ENCODE peak calls at places on chromosomes 2 and 18, in nine cellular contexts. L is spleen, W is gastrocnemius medialis, V is endothelial cell of umbilical vein, A is prostate gland, S is NB4, T is IMR-90, G is tibial nerve, D is testis. X is an unnamed sample.

GRCh38 chr2:27051902-27052645 is 606 bp downstream of the AGBL5 start:
- DNase-seq in L (peak), W (no peak), V (peak), A (peak), S (peak), T (no peak), G (no peak), D (no peak), X (peak)

GRCh38 chr2:241198381-241199282 is 10.2 kb downstream of the ANO7 start:
- DNase-seq in L (no peak), W (no peak), V (no peak), A (no peak), S (no peak), T (no peak), G (no peak), D (no peak), X (no peak)

GRCh38 chr18:12747530-12748315 is 44.9 kb downstream of the PSMG2 start:
- DNase-seq in L (no peak), W (no peak), V (no peak), A (no peak), S (no peak), T (peak), G (no peak), D (no peak), X (no peak)

GRCh38 chr18:22422909-22423548 is 5.3 kb upstream of the CTAGE1 start:
- DNase-seq in L (no peak), W (no peak), V (peak), A (peak), S (no peak), T (peak), G (no peak), D (no peak), X (peak)

GRCh38 chr2:111157798-111158197 is 37.1 kb downstream of the BCL2L11 start:
- DNase-seq in L (no peak), W (no peak), V (no peak), A (no peak), S (no peak), T (no peak), G (no peak), D (no peak), X (no peak)

GRCh38 chr18:49303376-49303775 is 157.1 kb downstream of the DYM start:
- DNase-seq in L (no peak), W (no peak), V (no peak), A (no peak), S (no peak), T (no peak), G (no peak), D (no peak), X (no peak)

GRCh38 chr2:58569460-58570185 is 328.5 kb upstream of the FANCL start:
- DNase-seq in L (no peak), W (no peak), V (no peak), A (no peak), S (no peak), T (no peak), G (no peak), D (no peak), X (no peak)

GRCh38 chr2:200252661-200253067 is 53.8 kb upstream of the SPATS2L start:
- DNase-seq in L (no peak), W (no peak), V (peak), A (no peak), S (no peak), T (peak), G (no peak), D (no peak), X (peak)

GRCh38 chr2:218422403-218423086 is 3.6 kb downstream of the VIL1 start:
- DNase-seq in L (no peak), W (no peak), V (no peak), A (no peak), S (no peak), T (no peak), G (no peak), D (no peak), X (no peak)

GRCh38 chr2:238251331-238251730 is 11.5 kb upstream of the HES6 start:
- DNase-seq in L (peak), W (no peak), V (no peak), A (no peak), S (no peak), T (no peak), G (no peak), D (no peak), X (no peak)

GRCh38 chr2:2075866-2076265 is 255.2 kb downstream of the MYT1L start:
- DNase-seq in L (no peak), W (no peak), V (no peak), A (no peak), S (no peak), T (no peak), G (no peak), D (no peak), X (no peak)

GRCh38 chr2:49241506-49241905 is 87.2 kb upstream of the FSHR start:
- DNase-seq in L (no peak), W (no peak), V (no peak), A (no peak), S (no peak), T (peak), G (no peak), D (no peak), X (no peak)

GRCh38 chr2:149989447-149990063 is 402.0 kb upstream of the MMADHC start:
- DNase-seq in L (no peak), W (no peak), V (peak), A (peak), S (no peak), T (peak), G (no peak), D (no peak), X (no peak)

GRCh38 chr2:173522356-173522755 is 167.7 kb downstream of the CDCA7 start:
- DNase-seq in L (no peak), W (no peak), V (no peak), A (no peak), S (no peak), T (no peak), G (no peak), D (no peak), X (no peak)

GRCh38 chr18:7856099-7856498 is 289.0 kb downstream of the PTPRM start:
- DNase-seq in L (no peak), W (no peak), V (no peak), A (no peak), S (no peak), T (peak), G (no peak), D (no peak), X (no peak)

GRCh38 chr2:160970052-160970846 is 190.0 kb upstream of the TANK start:
- DNase-seq in L (no peak), W (peak), V (peak), A (no peak), S (peak), T (peak), G (no peak), D (peak), X (no peak)

GRCh38 chr2:48715042-48715899 is 40.3 kb downstream of the LHCGR start:
- DNase-seq in L (no peak), W (no peak), V (peak), A (peak), S (no peak), T (peak), G (peak), D (peak), X (peak)

GRCh38 chr2:95231723-95232122 is 24.4 kb downstream of the ZNF892 start:
- DNase-seq in L (no peak), W (no peak), V (peak), A (peak), S (peak), T (peak), G (no peak), D (peak), X (no peak)

DNA sequence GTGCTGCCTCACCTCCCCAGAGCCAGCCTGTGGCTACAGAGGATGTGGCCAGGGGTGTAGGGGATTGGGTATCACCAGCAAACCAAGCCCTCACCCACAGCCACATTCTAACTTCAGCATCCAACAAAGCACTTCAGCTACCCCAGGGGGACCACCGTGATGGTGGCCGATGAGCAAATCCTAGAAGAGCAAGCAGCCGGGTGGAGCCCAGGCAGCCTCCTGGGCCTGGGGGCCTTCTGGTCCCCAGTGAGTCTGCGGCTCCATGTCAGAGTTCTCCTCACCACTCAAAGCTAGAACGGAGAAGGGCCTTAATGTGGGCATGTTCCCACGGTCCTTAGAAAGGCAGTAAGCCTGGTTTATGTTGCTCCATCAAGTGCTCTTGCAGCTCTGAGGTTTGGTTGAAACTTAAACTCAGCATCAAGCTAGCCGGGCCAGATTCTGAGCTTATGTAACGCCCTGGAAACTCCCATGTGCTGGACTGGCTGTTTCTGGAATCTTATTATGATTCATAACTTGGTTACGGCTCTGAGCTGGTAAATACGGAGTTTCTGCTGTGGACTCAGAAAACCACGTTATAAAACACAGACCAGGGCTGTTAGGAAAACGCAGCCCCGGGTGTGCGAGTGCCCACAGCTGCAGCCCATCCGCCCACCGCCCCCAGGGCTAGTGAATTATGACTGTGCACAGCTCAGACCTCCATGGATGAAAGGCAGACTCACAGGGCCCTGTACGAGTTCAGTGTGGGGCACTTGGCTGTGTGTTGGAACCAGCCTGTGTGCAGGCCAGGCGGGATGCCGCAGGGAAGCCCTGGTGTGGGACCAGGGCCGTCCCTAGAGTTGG is 99.8 kb downstream of the SEPTIN10 start:
- DNase-seq in L (no peak), W (peak), V (no peak), A (no peak), S (no peak), T (peak), G (no peak), D (peak), X (no peak)
- TF ChIP-seq POLR2A in L (no peak), W (no peak), V (no peak), A (no peak), S (no peak), T (no peak), G (no peak), D (no peak), X (no peak)

DNA sequence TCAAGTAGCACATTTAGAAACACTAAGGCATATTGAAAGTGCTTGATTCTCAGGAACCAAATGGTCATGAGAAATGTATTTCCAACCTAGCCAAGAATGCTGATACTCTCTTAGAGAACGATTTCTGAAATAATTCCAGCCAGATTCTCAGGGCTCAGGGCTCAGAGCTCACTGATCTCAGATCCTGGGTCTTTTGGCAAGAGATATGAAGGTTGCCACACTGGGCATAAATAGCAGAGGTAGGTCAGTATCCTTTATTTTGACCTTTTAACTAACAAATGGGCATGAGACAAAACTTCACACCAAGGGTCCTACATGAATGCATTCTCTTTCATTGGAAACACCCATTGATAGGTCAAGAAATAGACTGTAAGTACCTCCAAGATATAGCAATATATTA is 364.1 kb downstream of the ALK start:
- DNase-seq in L (no peak), W (no peak), V (no peak), A (no peak), S (no peak), T (no peak), G (no peak), D (no peak), X (no peak)
- TF ChIP-seq CTCF in L (no peak), W (no peak), V (no peak), A (no peak), S (no peak), T (no peak), G (no peak), D (no peak), X (no peak)

GRCh38 chr18:79516441-79516931 is 120.8 kb downstream of the NFATC1 start:
- DNase-seq in L (peak), W (no peak), V (no peak), A (no peak), S (no peak), T (no peak), G (no peak), D (peak), X (peak)
- H3K4me3 ChIP-seq in L (no peak), W (no peak), V (no peak), A (no peak), S (no peak), T (no peak), G (no peak), D (no peak), X (no peak)

DNA sequence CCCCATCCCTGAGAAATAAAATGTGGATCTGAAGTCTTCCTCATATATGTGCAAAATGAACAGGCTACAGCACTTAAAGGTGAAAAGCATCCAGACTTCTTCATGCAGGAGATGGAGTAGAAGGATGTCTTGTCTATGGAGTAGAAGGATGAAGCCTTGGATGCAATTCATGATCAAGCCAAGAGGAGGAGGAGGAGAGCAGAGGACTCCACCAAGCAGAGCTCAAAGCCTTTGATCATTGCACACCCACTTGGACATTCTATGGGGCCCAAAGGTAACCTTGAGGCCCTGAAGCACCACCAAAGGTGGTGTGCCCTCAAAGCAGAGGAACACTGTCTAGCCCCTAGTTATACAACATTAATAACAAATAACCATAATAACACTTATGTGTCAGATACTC is 17.3 kb downstream of the ACMSD start:
- DNase-seq in L (no peak), W (no peak), V (no peak), A (no peak), S (no peak), T (no peak), G (no peak), D (no peak), X (no peak)
- TF ChIP-seq POLR2A in L (no peak), W (no peak), V (no peak), A (no peak), S (no peak), T (no peak), G (no peak), D (no peak), X (no peak)

GRCh38 chr2:43142921-43143438 is 83.4 kb downstream of the ZFP36L2 start:
- DNase-seq in L (peak), W (no peak), V (no peak), A (no peak), S (peak), T (no peak), G (no peak), D (no peak), X (no peak)
- TF ChIP-seq CTCF in L (peak), W (no peak), V (no peak), A (no peak), S (peak), T (no peak), G (no peak), D (no peak), X (no peak)

DNA sequence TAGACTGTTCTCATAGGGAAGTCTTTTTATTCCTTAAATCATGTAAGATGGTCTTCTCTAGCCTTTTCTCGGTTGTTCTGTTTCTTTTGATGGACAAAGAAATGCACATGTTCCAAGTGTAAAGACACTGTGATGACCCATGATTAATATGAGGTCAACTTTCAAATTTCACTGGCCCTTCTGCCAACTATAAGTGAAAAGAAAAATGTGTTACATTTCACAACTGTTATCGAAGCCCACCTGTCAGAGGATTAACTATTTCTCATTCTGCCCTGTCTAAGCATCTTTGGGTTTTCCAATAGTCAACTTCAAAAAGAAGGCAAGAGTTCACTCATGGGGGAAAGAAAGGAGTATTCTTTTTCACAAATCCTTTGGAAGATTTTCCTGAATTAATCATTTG is 3.3 kb downstream of the RDH14 start:
- DNase-seq in L (no peak), W (no peak), V (no peak), A (no peak), S (no peak), T (no peak), G (no peak), D (no peak), X (no peak)
- H3K4me3 ChIP-seq in L (no peak), W (no peak), V (no peak), A (no peak), S (no peak), T (no peak), G (no peak), D (no peak), X (no peak)